ENCODE peak calls at places on chromosomes 7 and 10, in eight cellular contexts. One of them, this sample, is unnamed.

GRCh38 chr7:55325371-55325792 is 39.8 kb upstream of the LANCL2 start:
- DNase-seq in fibroblast of pulmonary artery: peak
- DNase-seq in psoas muscle: peak
- DNase-seq in progenitor cell of endocrine pancreas: no peak
- DNase-seq in esophagus muscularis mucosa: peak
- DNase-seq in WTC11: no peak
- DNase-seq in A549: no peak
- DNase-seq in AG04450: peak
- DNase-seq in this sample: no peak

GRCh38 chr10:110803830-110804338 is 67.8 kb upstream of the PDCD4 start:
- DNase-seq in fibroblast of pulmonary artery: peak
- DNase-seq in psoas muscle: peak
- DNase-seq in progenitor cell of endocrine pancreas: no peak
- DNase-seq in esophagus muscularis mucosa: no peak
- DNase-seq in WTC11: peak
- DNase-seq in A549: peak
- DNase-seq in AG04450: no peak
- DNase-seq in this sample: peak

GRCh38 chr7:2688409-2689342 is 674 bp downstream of the AMZ1 start:
- DNase-seq in fibroblast of pulmonary artery: no peak
- DNase-seq in psoas muscle: no peak
- DNase-seq in progenitor cell of endocrine pancreas: no peak
- DNase-seq in esophagus muscularis mucosa: no peak
- DNase-seq in WTC11: peak
- DNase-seq in A549: no peak
- DNase-seq in AG04450: no peak
- DNase-seq in this sample: no peak

GRCh38 chr7:100726998-100727761 is 6.2 kb upstream of the ZAN start:
- DNase-seq in fibroblast of pulmonary artery: peak
- DNase-seq in psoas muscle: no peak
- DNase-seq in progenitor cell of endocrine pancreas: no peak
- DNase-seq in esophagus muscularis mucosa: no peak
- DNase-seq in WTC11: no peak
- DNase-seq in A549: no peak
- DNase-seq in AG04450: no peak
- DNase-seq in this sample: no peak

GRCh38 chr7:30389793-30390192 is 88.8 kb downstream of the NOD1 start:
- DNase-seq in fibroblast of pulmonary artery: no peak
- DNase-seq in psoas muscle: no peak
- DNase-seq in progenitor cell of endocrine pancreas: no peak
- DNase-seq in esophagus muscularis mucosa: no peak
- DNase-seq in WTC11: no peak
- DNase-seq in A549: no peak
- DNase-seq in AG04450: no peak
- DNase-seq in this sample: no peak

GRCh38 chr10:49776851-49777250 is 14.7 kb upstream of the OGDHL start:
- DNase-seq in fibroblast of pulmonary artery: no peak
- DNase-seq in psoas muscle: no peak
- DNase-seq in progenitor cell of endocrine pancreas: no peak
- DNase-seq in esophagus muscularis mucosa: no peak
- DNase-seq in WTC11: no peak
- DNase-seq in A549: no peak
- DNase-seq in AG04450: no peak
- DNase-seq in this sample: no peak

GRCh38 chr10:14953452-14954000 is 370 bp downstream of the DCLRE1C start:
- DNase-seq in fibroblast of pulmonary artery: peak
- DNase-seq in psoas muscle: peak
- DNase-seq in progenitor cell of endocrine pancreas: no peak
- DNase-seq in esophagus muscularis mucosa: peak
- DNase-seq in WTC11: no peak
- DNase-seq in A549: peak
- DNase-seq in AG04450: peak
- DNase-seq in this sample: peak

GRCh38 chr7:120337308-120337907 is 64.4 kb downstream of the KCND2 start:
- DNase-seq in fibroblast of pulmonary artery: peak
- DNase-seq in psoas muscle: no peak
- DNase-seq in progenitor cell of endocrine pancreas: no peak
- DNase-seq in esophagus muscularis mucosa: no peak
- DNase-seq in WTC11: no peak
- DNase-seq in A549: peak
- DNase-seq in AG04450: no peak
- DNase-seq in this sample: no peak

GRCh38 chr7:2007526-2007925 is 225.2 kb downstream of the MAD1L1 start:
- DNase-seq in fibroblast of pulmonary artery: no peak
- DNase-seq in psoas muscle: no peak
- DNase-seq in progenitor cell of endocrine pancreas: no peak
- DNase-seq in esophagus muscularis mucosa: no peak
- DNase-seq in WTC11: peak
- DNase-seq in A549: no peak
- DNase-seq in AG04450: no peak
- DNase-seq in this sample: no peak

GRCh38 chr10:21497177-21497807 is 28.2 kb downstream of the SKIDA1 start:
- DNase-seq in fibroblast of pulmonary artery: peak
- DNase-seq in psoas muscle: peak
- DNase-seq in progenitor cell of endocrine pancreas: peak
- DNase-seq in esophagus muscularis mucosa: no peak
- DNase-seq in WTC11: peak
- DNase-seq in A549: peak
- DNase-seq in AG04450: no peak
- DNase-seq in this sample: peak

GRCh38 chr7:91915401-91916067 is 25.1 kb upstream of the AKAP9 start:
- DNase-seq in fibroblast of pulmonary artery: no peak
- DNase-seq in psoas muscle: no peak
- DNase-seq in progenitor cell of endocrine pancreas: no peak
- DNase-seq in esophagus muscularis mucosa: no peak
- DNase-seq in WTC11: no peak
- DNase-seq in A549: no peak
- DNase-seq in AG04450: no peak
- DNase-seq in this sample: no peak

GRCh38 chr10:62805139-62806092 is 896 bp downstream of the ADO start:
- DNase-seq in fibroblast of pulmonary artery: peak
- DNase-seq in psoas muscle: peak
- DNase-seq in progenitor cell of endocrine pancreas: peak
- DNase-seq in esophagus muscularis mucosa: no peak
- DNase-seq in WTC11: peak
- DNase-seq in A549: peak
- DNase-seq in AG04450: no peak
- DNase-seq in this sample: peak

GRCh38 chr10:22022257-22023051 is 18.9 kb upstream of the DNAJC1 start:
- DNase-seq in fibroblast of pulmonary artery: peak
- DNase-seq in psoas muscle: peak
- DNase-seq in progenitor cell of endocrine pancreas: no peak
- DNase-seq in esophagus muscularis mucosa: no peak
- DNase-seq in WTC11: no peak
- DNase-seq in A549: no peak
- DNase-seq in AG04450: no peak
- DNase-seq in this sample: no peak

GRCh38 chr10:113369185-113369785 is 183.6 kb upstream of the HABP2 start:
- DNase-seq in fibroblast of pulmonary artery: no peak
- DNase-seq in psoas muscle: no peak
- DNase-seq in progenitor cell of endocrine pancreas: no peak
- DNase-seq in esophagus muscularis mucosa: no peak
- DNase-seq in WTC11: no peak
- DNase-seq in A549: no peak
- DNase-seq in AG04450: no peak
- DNase-seq in this sample: no peak

GRCh38 chr10:131569851-131570715 is 258.6 kb upstream of the TCERG1L start:
- DNase-seq in fibroblast of pulmonary artery: no peak
- DNase-seq in psoas muscle: no peak
- DNase-seq in progenitor cell of endocrine pancreas: no peak
- DNase-seq in esophagus muscularis mucosa: no peak
- DNase-seq in WTC11: peak
- DNase-seq in A549: no peak
- DNase-seq in AG04450: no peak
- DNase-seq in this sample: no peak
- TF ChIP-seq CTCF in fibroblast of pulmonary artery: no peak
- TF ChIP-seq CTCF in psoas muscle: no peak
- TF ChIP-seq CTCF in progenitor cell of endocrine pancreas: peak
- TF ChIP-seq CTCF in esophagus muscularis mucosa: no peak
- TF ChIP-seq CTCF in WTC11: peak
- TF ChIP-seq CTCF in A549: no peak
- TF ChIP-seq CTCF in AG04450: no peak
- TF ChIP-seq CTCF in this sample: peak

GRCh38 chr10:32070645-32071044 is 14.4 kb upstream of the KIF5B start:
- DNase-seq in fibroblast of pulmonary artery: no peak
- DNase-seq in psoas muscle: no peak
- DNase-seq in progenitor cell of endocrine pancreas: no peak
- DNase-seq in esophagus muscularis mucosa: no peak
- DNase-seq in WTC11: no peak
- DNase-seq in A549: no peak
- DNase-seq in AG04450: no peak
- DNase-seq in this sample: no peak
- TF ChIP-seq CTCF in fibroblast of pulmonary artery: no peak
- TF ChIP-seq CTCF in psoas muscle: no peak
- TF ChIP-seq CTCF in progenitor cell of endocrine pancreas: no peak
- TF ChIP-seq CTCF in esophagus muscularis mucosa: no peak
- TF ChIP-seq CTCF in WTC11: no peak
- TF ChIP-seq CTCF in A549: no peak
- TF ChIP-seq CTCF in AG04450: no peak
- TF ChIP-seq CTCF in this sample: no peak

GRCh38 chr7:132708501-132708900 is 132.2 kb upstream of the PLXNA4 start:
- DNase-seq in fibroblast of pulmonary artery: no peak
- DNase-seq in psoas muscle: no peak
- DNase-seq in progenitor cell of endocrine pancreas: no peak
- DNase-seq in esophagus muscularis mucosa: no peak
- DNase-seq in WTC11: no peak
- DNase-seq in A549: no peak
- DNase-seq in AG04450: no peak
- DNase-seq in this sample: no peak

GRCh38 chr7:132713893-132714292 is 137.6 kb upstream of the PLXNA4 start:
- DNase-seq in fibroblast of pulmonary artery: no peak
- DNase-seq in psoas muscle: no peak
- DNase-seq in progenitor cell of endocrine pancreas: no peak
- DNase-seq in esophagus muscularis mucosa: no peak
- DNase-seq in WTC11: no peak
- DNase-seq in A549: no peak
- DNase-seq in AG04450: no peak
- DNase-seq in this sample: no peak

GRCh38 chr7:132705146-132705545 is 128.9 kb upstream of the PLXNA4 start:
- DNase-seq in fibroblast of pulmonary artery: no peak
- DNase-seq in psoas muscle: no peak
- DNase-seq in progenitor cell of endocrine pancreas: no peak
- DNase-seq in esophagus muscularis mucosa: no peak
- DNase-seq in WTC11: no peak
- DNase-seq in A549: no peak
- DNase-seq in AG04450: no peak
- DNase-seq in this sample: no peak

DNA sequence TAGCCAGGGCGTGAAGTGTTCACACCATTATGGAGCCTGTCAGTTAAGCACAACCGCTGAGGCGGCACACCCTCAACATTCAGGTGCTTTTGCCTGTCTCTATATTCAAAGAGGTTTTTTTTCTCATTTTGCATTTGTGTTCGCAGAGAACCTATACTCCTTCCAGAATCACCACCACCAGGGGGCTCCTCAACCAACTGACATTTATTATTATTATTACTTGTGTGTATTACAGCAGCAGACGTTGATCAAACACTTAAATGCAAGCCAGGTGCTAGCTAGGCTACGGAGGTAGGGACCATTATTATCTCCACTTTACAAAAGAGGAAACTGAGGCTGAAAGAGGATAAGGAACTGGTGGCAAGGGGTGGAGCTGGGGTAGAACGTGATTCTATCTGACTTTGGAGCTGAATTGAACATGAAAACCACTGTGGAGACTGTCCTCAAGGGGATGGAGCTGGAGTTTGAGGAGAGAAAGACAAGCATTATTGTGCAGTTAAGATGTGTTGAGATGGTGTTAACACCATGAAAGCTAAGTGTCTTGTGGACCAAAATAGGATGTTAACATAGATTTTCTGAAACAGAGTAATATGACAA is 133.8 kb upstream of the PLXNA4 start:
- DNase-seq in fibroblast of pulmonary artery: peak
- DNase-seq in psoas muscle: no peak
- DNase-seq in progenitor cell of endocrine pancreas: no peak
- DNase-seq in esophagus muscularis mucosa: no peak
- DNase-seq in WTC11: peak
- DNase-seq in A549: peak
- DNase-seq in AG04450: peak
- DNase-seq in this sample: peak
- TF ChIP-seq CTCF in fibroblast of pulmonary artery: peak
- TF ChIP-seq CTCF in psoas muscle: peak
- TF ChIP-seq CTCF in progenitor cell of endocrine pancreas: peak
- TF ChIP-seq CTCF in esophagus muscularis mucosa: peak
- TF ChIP-seq CTCF in WTC11: peak
- TF ChIP-seq CTCF in A549: peak
- TF ChIP-seq CTCF in AG04450: peak
- TF ChIP-seq CTCF in this sample: peak

GRCh38 chr7:742791-743190 is 15.7 kb upstream of the PRKAR1B start:
- DNase-seq in fibroblast of pulmonary artery: no peak
- DNase-seq in psoas muscle: no peak
- DNase-seq in progenitor cell of endocrine pancreas: no peak
- DNase-seq in esophagus muscularis mucosa: no peak
- DNase-seq in WTC11: no peak
- DNase-seq in A549: no peak
- DNase-seq in AG04450: no peak
- DNase-seq in this sample: no peak

GRCh38 chr7:746074-747061 is 19.3 kb upstream of the PRKAR1B start:
- DNase-seq in fibroblast of pulmonary artery: no peak
- DNase-seq in psoas muscle: no peak
- DNase-seq in progenitor cell of endocrine pancreas: no peak
- DNase-seq in esophagus muscularis mucosa: no peak
- DNase-seq in WTC11: no peak
- DNase-seq in A549: no peak
- DNase-seq in AG04450: no peak
- DNase-seq in this sample: no peak

GRCh38 chr7:745431-745980 is 18.4 kb upstream of the PRKAR1B start:
- DNase-seq in fibroblast of pulmonary artery: no peak
- DNase-seq in psoas muscle: no peak
- DNase-seq in progenitor cell of endocrine pancreas: no peak
- DNase-seq in esophagus muscularis mucosa: no peak
- DNase-seq in WTC11: no peak
- DNase-seq in A549: no peak
- DNase-seq in AG04450: no peak
- DNase-seq in this sample: no peak

GRCh38 chr7:747186-747585 is 20.1 kb upstream of the PRKAR1B start:
- DNase-seq in fibroblast of pulmonary artery: no peak
- DNase-seq in psoas muscle: no peak
- DNase-seq in progenitor cell of endocrine pancreas: no peak
- DNase-seq in esophagus muscularis mucosa: no peak
- DNase-seq in WTC11: no peak
- DNase-seq in A549: no peak
- DNase-seq in AG04450: no peak
- DNase-seq in this sample: no peak

DNA sequence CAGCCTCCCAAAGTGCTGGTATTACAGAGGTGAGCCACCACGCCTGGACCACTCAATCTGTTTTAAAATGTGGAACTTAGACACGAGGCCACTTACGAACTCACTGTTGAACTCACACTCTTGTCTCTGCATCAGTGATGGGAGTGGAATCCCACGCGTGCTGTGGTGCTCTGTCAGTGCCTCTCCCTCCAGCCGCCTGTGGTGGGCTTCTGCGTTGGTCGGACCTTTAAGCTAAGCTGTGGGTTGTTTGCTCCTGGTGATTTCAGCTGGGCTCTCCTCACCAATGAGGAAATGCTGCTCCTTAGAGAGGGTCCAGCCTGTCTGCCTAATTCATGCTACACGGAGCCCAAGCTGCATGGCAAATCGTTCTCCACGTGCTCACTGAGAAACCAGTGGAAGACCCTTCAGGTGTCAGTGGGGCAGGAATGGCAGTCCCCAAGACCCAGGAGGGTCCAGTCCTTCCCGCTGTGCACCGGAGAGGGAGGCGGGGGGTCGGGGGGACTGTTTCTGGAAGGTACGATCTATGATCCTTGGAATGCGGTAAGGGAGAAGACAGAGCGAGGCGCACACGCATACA is 17.9 kb upstream of the PRKAR1B start:
- DNase-seq in fibroblast of pulmonary artery: no peak
- DNase-seq in psoas muscle: no peak
- DNase-seq in progenitor cell of endocrine pancreas: no peak
- DNase-seq in esophagus muscularis mucosa: no peak
- DNase-seq in WTC11: no peak
- DNase-seq in A549: no peak
- DNase-seq in AG04450: no peak
- DNase-seq in this sample: no peak
- TF ChIP-seq CTCF in fibroblast of pulmonary artery: no peak
- TF ChIP-seq CTCF in psoas muscle: no peak
- TF ChIP-seq CTCF in progenitor cell of endocrine pancreas: no peak
- TF ChIP-seq CTCF in esophagus muscularis mucosa: no peak
- TF ChIP-seq CTCF in WTC11: no peak
- TF ChIP-seq CTCF in A549: no peak
- TF ChIP-seq CTCF in AG04450: no peak
- TF ChIP-seq CTCF in this sample: no peak

This sample was measured in glutamatergic neuron.